ENCODE peak calls at places on chromosomes 16 and 17, in six cellular contexts. One of them, this sample, is unnamed. For H3K4me1, the result is how much of the 10 kb centered on the place peaks cover.

GRCh38 chr17:79968116-79968515 is 67.6 kb downstream of the TBC1D16 start:
- DNase-seq in upper lobe of left lung: no peak
- DNase-seq in left ventricle myocardium inferior: no peak
- DNase-seq in right atrium auricular region: no peak
- DNase-seq in heart left ventricle: no peak
- DNase-seq in naive thymus-derived CD4-positive, alpha-beta T cell: no peak
- DNase-seq in this sample: no peak

GRCh38 chr17:835263-835662 is 53.1 kb downstream of the MRM3 start:
- DNase-seq in heart left ventricle: no peak
- DNase-seq in naive thymus-derived CD4-positive, alpha-beta T cell: no peak
- DNase-seq in left ventricle myocardium inferior: no peak
- DNase-seq in upper lobe of left lung: no peak
- DNase-seq in right atrium auricular region: no peak
- DNase-seq in this sample: peak

GRCh38 chr16:49081556-49081955 is 200.1 kb downstream of the CBLN1 start:
- DNase-seq in right atrium auricular region: no peak
- DNase-seq in naive thymus-derived CD4-positive, alpha-beta T cell: no peak
- DNase-seq in heart left ventricle: no peak
- DNase-seq in left ventricle myocardium inferior: no peak
- DNase-seq in upper lobe of left lung: no peak
- DNase-seq in this sample: no peak

GRCh38 chr16:4904108-4904941 is 32.6 kb downstream of the PPL start:
- DNase-seq in upper lobe of left lung: peak
- DNase-seq in heart left ventricle: no peak
- DNase-seq in left ventricle myocardium inferior: no peak
- DNase-seq in naive thymus-derived CD4-positive, alpha-beta T cell: no peak
- DNase-seq in right atrium auricular region: no peak
- DNase-seq in this sample: no peak

GRCh38 chr17:17021194-17021863 is 20.9 kb upstream of the MPRIP start:
- DNase-seq in naive thymus-derived CD4-positive, alpha-beta T cell: no peak
- DNase-seq in left ventricle myocardium inferior: peak
- DNase-seq in heart left ventricle: peak
- DNase-seq in right atrium auricular region: peak
- DNase-seq in upper lobe of left lung: peak
- DNase-seq in this sample: peak

GRCh38 chr16:79402356-79402755 is 198.2 kb downstream of the MAF start:
- DNase-seq in naive thymus-derived CD4-positive, alpha-beta T cell: no peak
- DNase-seq in heart left ventricle: no peak
- DNase-seq in left ventricle myocardium inferior: no peak
- DNase-seq in right atrium auricular region: no peak
- DNase-seq in upper lobe of left lung: peak
- DNase-seq in this sample: no peak

GRCh38 chr17:75273968-75274708 is 3.1 kb upstream of the MIF4GD start:
- DNase-seq in naive thymus-derived CD4-positive, alpha-beta T cell: no peak
- DNase-seq in left ventricle myocardium inferior: no peak
- DNase-seq in upper lobe of left lung: no peak
- DNase-seq in right atrium auricular region: no peak
- DNase-seq in heart left ventricle: no peak
- DNase-seq in this sample: no peak

GRCh38 chr17:35726609-35727460 is 4.6 kb upstream of the RASL10B start:
- DNase-seq in upper lobe of left lung: no peak
- DNase-seq in right atrium auricular region: no peak
- DNase-seq in left ventricle myocardium inferior: peak
- DNase-seq in naive thymus-derived CD4-positive, alpha-beta T cell: no peak
- DNase-seq in heart left ventricle: no peak
- DNase-seq in this sample: peak

GRCh38 chr17:79042421-79043190 is 18.6 kb downstream of the C1QTNF1 start:
- DNase-seq in right atrium auricular region: no peak
- DNase-seq in left ventricle myocardium inferior: peak
- DNase-seq in naive thymus-derived CD4-positive, alpha-beta T cell: peak
- DNase-seq in upper lobe of left lung: peak
- DNase-seq in heart left ventricle: peak
- DNase-seq in this sample: peak

GRCh38 chr17:65593092-65593869 is 31.8 kb upstream of the AXIN2 start:
- DNase-seq in right atrium auricular region: no peak
- DNase-seq in left ventricle myocardium inferior: no peak
- DNase-seq in upper lobe of left lung: no peak
- DNase-seq in naive thymus-derived CD4-positive, alpha-beta T cell: no peak
- DNase-seq in heart left ventricle: no peak
- DNase-seq in this sample: no peak

GRCh38 chr17:82342361-82343079 is 9.0 kb upstream of the SECTM1 start:
- DNase-seq in upper lobe of left lung: no peak
- DNase-seq in right atrium auricular region: no peak
- DNase-seq in naive thymus-derived CD4-positive, alpha-beta T cell: no peak
- DNase-seq in left ventricle myocardium inferior: no peak
- DNase-seq in heart left ventricle: no peak
- DNase-seq in this sample: peak

GRCh38 chr17:78257810-78258322 is 26.4 kb downstream of the TMEM235 start:
- DNase-seq in right atrium auricular region: no peak
- DNase-seq in naive thymus-derived CD4-positive, alpha-beta T cell: peak
- DNase-seq in upper lobe of left lung: peak
- DNase-seq in left ventricle myocardium inferior: peak
- DNase-seq in heart left ventricle: peak
- DNase-seq in this sample: no peak

GRCh38 chr17:40320771-40321501 is 12.0 kb downstream of the RARA start:
- DNase-seq in left ventricle myocardium inferior: peak
- DNase-seq in right atrium auricular region: peak
- DNase-seq in naive thymus-derived CD4-positive, alpha-beta T cell: no peak
- DNase-seq in heart left ventricle: peak
- DNase-seq in upper lobe of left lung: peak
- DNase-seq in this sample: peak

GRCh38 chr16:11738742-11739544 is 3.7 kb downstream of the TXNDC11 start:
- DNase-seq in upper lobe of left lung: no peak
- DNase-seq in heart left ventricle: no peak
- DNase-seq in left ventricle myocardium inferior: no peak
- DNase-seq in right atrium auricular region: no peak
- DNase-seq in naive thymus-derived CD4-positive, alpha-beta T cell: no peak
- DNase-seq in this sample: no peak

GRCh38 chr16:11735801-11736200 is 6.9 kb downstream of the TXNDC11 start:
- DNase-seq in naive thymus-derived CD4-positive, alpha-beta T cell: no peak
- DNase-seq in heart left ventricle: no peak
- DNase-seq in upper lobe of left lung: no peak
- DNase-seq in left ventricle myocardium inferior: no peak
- DNase-seq in right atrium auricular region: no peak
- DNase-seq in this sample: no peak

GRCh38 chr16:11736903-11737302 is 5.8 kb downstream of the TXNDC11 start:
- DNase-seq in left ventricle myocardium inferior: no peak
- DNase-seq in right atrium auricular region: no peak
- DNase-seq in heart left ventricle: no peak
- DNase-seq in upper lobe of left lung: no peak
- DNase-seq in naive thymus-derived CD4-positive, alpha-beta T cell: no peak
- DNase-seq in this sample: no peak

GRCh38 chr16:11740567-11740966 is 2.1 kb downstream of the TXNDC11 start:
- DNase-seq in upper lobe of left lung: no peak
- DNase-seq in right atrium auricular region: no peak
- DNase-seq in heart left ventricle: no peak
- DNase-seq in naive thymus-derived CD4-positive, alpha-beta T cell: no peak
- DNase-seq in left ventricle myocardium inferior: no peak
- DNase-seq in this sample: no peak

GRCh38 chr16:11737678-11738077 is 5.0 kb downstream of the TXNDC11 start:
- DNase-seq in left ventricle myocardium inferior: no peak
- DNase-seq in heart left ventricle: no peak
- DNase-seq in naive thymus-derived CD4-positive, alpha-beta T cell: no peak
- DNase-seq in upper lobe of left lung: no peak
- DNase-seq in right atrium auricular region: no peak
- DNase-seq in this sample: no peak
- H3K4me1 ChIP-seq in left ventricle myocardium inferior: half or more
- H3K4me1 ChIP-seq in heart left ventricle: under half
- H3K4me1 ChIP-seq in naive thymus-derived CD4-positive, alpha-beta T cell: under half
- H3K4me1 ChIP-seq in upper lobe of left lung: half or more
- H3K4me1 ChIP-seq in right atrium auricular region: half or more
- H3K4me1 ChIP-seq in this sample: under half

DNA sequence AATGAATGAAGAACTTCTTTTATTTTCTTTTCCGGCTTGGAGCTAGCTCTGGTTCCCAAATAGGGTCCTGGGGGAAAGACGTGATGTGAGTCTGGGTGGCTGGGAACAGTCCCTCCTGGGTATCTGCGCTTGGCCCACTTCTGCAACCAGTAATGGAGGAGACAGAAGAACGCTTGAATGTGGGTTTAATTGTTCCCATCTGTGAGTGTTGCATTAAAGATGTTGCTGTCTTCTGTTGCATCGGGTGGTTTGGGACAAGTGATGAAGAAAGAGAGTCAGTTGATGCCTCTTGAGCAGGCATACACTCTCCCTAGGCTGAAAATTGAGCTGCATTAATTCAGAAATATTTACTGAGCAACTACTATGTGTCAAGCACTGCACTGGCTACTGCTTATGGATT is 511.1 kb downstream of the CDH13 start:
- DNase-seq in naive thymus-derived CD4-positive, alpha-beta T cell: no peak
- DNase-seq in right atrium auricular region: no peak
- DNase-seq in left ventricle myocardium inferior: no peak
- DNase-seq in heart left ventricle: no peak
- DNase-seq in upper lobe of left lung: no peak
- DNase-seq in this sample: no peak
- H3K4me3 ChIP-seq in naive thymus-derived CD4-positive, alpha-beta T cell: no peak
- H3K4me3 ChIP-seq in right atrium auricular region: no peak
- H3K4me3 ChIP-seq in left ventricle myocardium inferior: peak
- H3K4me3 ChIP-seq in heart left ventricle: peak
- H3K4me3 ChIP-seq in upper lobe of left lung: peak
- H3K4me3 ChIP-seq in this sample: peak

DNA sequence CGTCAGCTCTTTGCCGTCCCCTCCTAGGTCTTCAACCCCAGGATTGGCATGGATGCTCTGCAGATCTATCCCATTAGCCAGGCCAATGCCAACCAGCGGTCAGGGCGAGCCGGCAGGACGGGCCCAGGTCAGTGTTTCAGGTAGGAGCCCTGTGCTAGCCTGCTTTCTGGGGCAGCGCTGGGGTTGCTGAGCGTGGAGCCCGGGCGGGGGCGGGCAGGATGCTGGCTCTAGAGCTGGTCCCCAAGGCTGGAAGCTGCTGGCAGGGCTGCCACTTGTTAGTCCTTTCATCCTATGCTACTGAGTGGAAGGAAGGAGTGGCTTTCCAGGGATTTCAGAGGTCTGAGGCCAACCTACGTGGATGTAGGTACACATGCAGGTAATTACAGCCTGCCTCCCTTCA is 12.3 kb downstream of the DHX38 start:
- DNase-seq in left ventricle myocardium inferior: no peak
- DNase-seq in naive thymus-derived CD4-positive, alpha-beta T cell: no peak
- DNase-seq in heart left ventricle: no peak
- DNase-seq in right atrium auricular region: no peak
- DNase-seq in upper lobe of left lung: no peak
- DNase-seq in this sample: no peak
- H3K4me1 ChIP-seq in left ventricle myocardium inferior: under half
- H3K4me1 ChIP-seq in naive thymus-derived CD4-positive, alpha-beta T cell: under half
- H3K4me1 ChIP-seq in heart left ventricle: under half
- H3K4me1 ChIP-seq in right atrium auricular region: under half
- H3K4me1 ChIP-seq in upper lobe of left lung: under half
- H3K4me1 ChIP-seq in this sample: under half

GRCh38 chr16:1774456-1774795 is 1.5 kb upstream of the MRPS34 start:
- DNase-seq in naive thymus-derived CD4-positive, alpha-beta T cell: no peak
- DNase-seq in heart left ventricle: peak
- DNase-seq in upper lobe of left lung: no peak
- DNase-seq in right atrium auricular region: no peak
- DNase-seq in left ventricle myocardium inferior: no peak
- DNase-seq in this sample: no peak
- H3K4me3 ChIP-seq in naive thymus-derived CD4-positive, alpha-beta T cell: no peak
- H3K4me3 ChIP-seq in heart left ventricle: peak
- H3K4me3 ChIP-seq in upper lobe of left lung: peak
- H3K4me3 ChIP-seq in right atrium auricular region: no peak
- H3K4me3 ChIP-seq in left ventricle myocardium inferior: peak
- H3K4me3 ChIP-seq in this sample: peak

GRCh38 chr16:56611281-56611833 is 3.0 kb downstream of the MT2A start:
- DNase-seq in left ventricle myocardium inferior: peak
- DNase-seq in upper lobe of left lung: peak
- DNase-seq in heart left ventricle: peak
- DNase-seq in right atrium auricular region: peak
- DNase-seq in naive thymus-derived CD4-positive, alpha-beta T cell: no peak
- DNase-seq in this sample: no peak
- H3K4me1 ChIP-seq in left ventricle myocardium inferior: half or more
- H3K4me1 ChIP-seq in upper lobe of left lung: under half
- H3K4me1 ChIP-seq in heart left ventricle: under half
- H3K4me1 ChIP-seq in right atrium auricular region: half or more
- H3K4me1 ChIP-seq in naive thymus-derived CD4-positive, alpha-beta T cell: under half
- H3K4me1 ChIP-seq in this sample: under half

DNA sequence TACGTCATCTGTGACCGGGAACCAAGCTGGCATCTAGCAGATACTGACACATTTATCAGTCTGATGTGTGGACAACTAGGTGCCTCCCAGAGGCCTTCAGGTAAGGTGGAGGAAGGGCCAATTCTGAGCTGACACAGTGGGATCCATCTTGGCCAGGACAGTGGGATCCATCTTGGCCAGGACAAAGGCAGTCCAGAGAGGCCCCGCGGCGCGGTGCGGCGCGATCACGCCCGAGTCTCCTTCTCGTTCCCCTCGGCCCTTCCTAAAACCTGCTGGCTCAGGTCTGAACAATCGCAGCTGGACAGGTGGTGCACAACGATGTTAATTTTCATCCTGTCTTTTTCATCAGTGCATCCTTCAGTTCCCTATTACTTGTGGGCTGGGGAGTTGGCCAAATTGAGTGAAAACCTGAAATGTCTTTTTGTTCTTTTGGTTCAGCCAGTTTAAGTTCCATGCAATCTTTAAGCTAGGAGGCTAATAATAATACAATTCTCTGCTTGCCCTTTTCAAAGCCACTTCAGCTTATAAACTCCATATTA is 486 bp upstream of the WSB1 start:
- DNase-seq in naive thymus-derived CD4-positive, alpha-beta T cell: no peak
- DNase-seq in left ventricle myocardium inferior: no peak
- DNase-seq in upper lobe of left lung: no peak
- DNase-seq in right atrium auricular region: no peak
- DNase-seq in heart left ventricle: peak
- DNase-seq in this sample: no peak
- H3K4me3 ChIP-seq in naive thymus-derived CD4-positive, alpha-beta T cell: peak
- H3K4me3 ChIP-seq in left ventricle myocardium inferior: peak
- H3K4me3 ChIP-seq in upper lobe of left lung: peak
- H3K4me3 ChIP-seq in right atrium auricular region: no peak
- H3K4me3 ChIP-seq in heart left ventricle: peak
- H3K4me3 ChIP-seq in this sample: peak

GRCh38 chr16:9885457-9885856 is 296.8 kb downstream of the GRIN2A start:
- DNase-seq in right atrium auricular region: no peak
- DNase-seq in left ventricle myocardium inferior: no peak
- DNase-seq in upper lobe of left lung: no peak
- DNase-seq in naive thymus-derived CD4-positive, alpha-beta T cell: no peak
- DNase-seq in heart left ventricle: no peak
- DNase-seq in this sample: no peak
- H3K4me1 ChIP-seq in right atrium auricular region: under half
- H3K4me1 ChIP-seq in left ventricle myocardium inferior: under half
- H3K4me1 ChIP-seq in upper lobe of left lung: under half
- H3K4me1 ChIP-seq in naive thymus-derived CD4-positive, alpha-beta T cell: under half
- H3K4me1 ChIP-seq in heart left ventricle: under half
- H3K4me1 ChIP-seq in this sample: under half

This sample was measured in SJCRH30.